ENCODE peak calls at places on chromosomes 5 and 9, in five cellular contexts. One of them, this sample, is unnamed.

GRCh38 chr9:114551750-114552685 is 35.6 kb upstream of the ATP6V1G1 start:
- DNase-seq in substantia nigra: no peak
- DNase-seq in midbrain: no peak
- DNase-seq in heart right ventricle: no peak
- DNase-seq in CD8-positive, alpha-beta T cell: no peak
- DNase-seq in this sample: no peak

GRCh38 chr5:177959315-177959714 is 36.7 kb downstream of the PROP1 start:
- DNase-seq in midbrain: no peak
- DNase-seq in heart right ventricle: no peak
- DNase-seq in CD8-positive, alpha-beta T cell: no peak
- DNase-seq in substantia nigra: no peak
- DNase-seq in this sample: no peak

GRCh38 chr9:34338664-34339063 is 9.3 kb downstream of the NUDT2 start:
- DNase-seq in CD8-positive, alpha-beta T cell: no peak
- DNase-seq in heart right ventricle: peak
- DNase-seq in substantia nigra: peak
- DNase-seq in midbrain: peak
- DNase-seq in this sample: peak

GRCh38 chr9:121870271-121870670 is 218.8 kb downstream of the DAB2IP start:
- DNase-seq in substantia nigra: no peak
- DNase-seq in heart right ventricle: no peak
- DNase-seq in CD8-positive, alpha-beta T cell: no peak
- DNase-seq in midbrain: no peak
- DNase-seq in this sample: no peak

GRCh38 chr5:149060325-149060724 is 2.5 kb downstream of the SH3TC2 start:
- DNase-seq in midbrain: no peak
- DNase-seq in substantia nigra: no peak
- DNase-seq in CD8-positive, alpha-beta T cell: no peak
- DNase-seq in heart right ventricle: peak
- DNase-seq in this sample: no peak

GRCh38 chr9:17081351-17081750 is 53.5 kb upstream of the CNTLN start:
- DNase-seq in heart right ventricle: no peak
- DNase-seq in substantia nigra: no peak
- DNase-seq in CD8-positive, alpha-beta T cell: no peak
- DNase-seq in midbrain: no peak
- DNase-seq in this sample: no peak

GRCh38 chr9:87711857-87712800 is 13.8 kb upstream of the CTSL start:
- DNase-seq in substantia nigra: no peak
- DNase-seq in heart right ventricle: no peak
- DNase-seq in midbrain: no peak
- DNase-seq in CD8-positive, alpha-beta T cell: no peak
- DNase-seq in this sample: no peak

GRCh38 chr9:6096821-6097220 is 81.4 kb upstream of the RANBP6 start:
- DNase-seq in substantia nigra: no peak
- DNase-seq in midbrain: no peak
- DNase-seq in CD8-positive, alpha-beta T cell: no peak
- DNase-seq in heart right ventricle: no peak
- DNase-seq in this sample: no peak

GRCh38 chr5:87268126-87268969 is 665 bp downstream of the RASA1 start:
- DNase-seq in midbrain: peak
- DNase-seq in substantia nigra: peak
- DNase-seq in heart right ventricle: peak
- DNase-seq in CD8-positive, alpha-beta T cell: peak
- DNase-seq in this sample: peak

GRCh38 chr5:175059687-175060194 is 335.4 kb downstream of the MSX2 start:
- DNase-seq in heart right ventricle: peak
- DNase-seq in CD8-positive, alpha-beta T cell: no peak
- DNase-seq in midbrain: peak
- DNase-seq in substantia nigra: peak
- DNase-seq in this sample: peak

GRCh38 chr5:87007737-87008136 is 259.9 kb upstream of the RASA1 start:
- DNase-seq in substantia nigra: no peak
- DNase-seq in CD8-positive, alpha-beta T cell: no peak
- DNase-seq in heart right ventricle: no peak
- DNase-seq in midbrain: no peak
- DNase-seq in this sample: no peak

GRCh38 chr5:126499742-126500396 is 76.7 kb downstream of the GRAMD2B start:
- DNase-seq in substantia nigra: no peak
- DNase-seq in heart right ventricle: no peak
- DNase-seq in CD8-positive, alpha-beta T cell: no peak
- DNase-seq in midbrain: peak
- DNase-seq in this sample: no peak

GRCh38 chr5:95110112-95110511 is 174.8 kb downstream of the MCTP1 start:
- DNase-seq in heart right ventricle: no peak
- DNase-seq in CD8-positive, alpha-beta T cell: no peak
- DNase-seq in substantia nigra: no peak
- DNase-seq in midbrain: no peak
- DNase-seq in this sample: no peak

GRCh38 chr5:2266668-2267240 is 384.0 kb upstream of the IRX4 start:
- DNase-seq in heart right ventricle: no peak
- DNase-seq in CD8-positive, alpha-beta T cell: no peak
- DNase-seq in midbrain: no peak
- DNase-seq in substantia nigra: no peak
- DNase-seq in this sample: no peak

GRCh38 chr5:54357371-54358058 is 47.1 kb upstream of the ARL15 start:
- DNase-seq in CD8-positive, alpha-beta T cell: no peak
- DNase-seq in substantia nigra: no peak
- DNase-seq in midbrain: no peak
- DNase-seq in heart right ventricle: no peak
- DNase-seq in this sample: no peak